ENCODE peak calls at places on chromosomes 3 and 15, in seven cellular contexts. Q is fibroblast of mammary gland, E is WTC11, D is foreskin fibroblast, W is fibroblast of pulmonary artery, R is fibroblast of the aortic adventitia, C is cardiac fibroblast. H is an unnamed sample.

GRCh38 chr15:83449928-83450501 is 2.9 kb downstream of the SH3GL3 start:
- DNase-seq in Q (peak; percentile 76), E (no peak), D (peak; percentile 20), W (peak; percentile 25), R (peak; percentile 45), C (peak; percentile 20), H (no peak)

GRCh38 chr3:157533298-157533870 is 30.2 kb upstream of the VEPH1 start:
- DNase-seq in Q (peak; percentile 91), E (no peak), D (peak; percentile 86), W (peak; percentile 86), R (peak; percentile 88), C (peak; percentile 81), H (peak; percentile 14)

GRCh38 chr15:26355671-26356070 is 417.2 kb downstream of the GABRB3 start:
- DNase-seq in Q (no peak), E (peak; percentile 17), D (no peak), W (no peak), R (no peak), C (no peak), H (no peak)

GRCh38 chr15:92667291-92667904 is 11.8 kb upstream of the FAM174B start:
- DNase-seq in Q (no peak), E (no peak), D (no peak), W (no peak), R (no peak), C (peak; percentile 45), H (no peak)

GRCh38 chr3:188170461-188171459 is 16.8 kb downstream of the LPP start:
- DNase-seq in Q (no peak), E (no peak), D (no peak), W (no peak), R (no peak), C (no peak), H (no peak)

GRCh38 chr15:93428135-93428534 is 339.1 kb upstream of the RGMA start:
- DNase-seq in Q (no peak), E (no peak), D (no peak), W (no peak), R (no peak), C (no peak), H (peak; percentile 16)

GRCh38 chr3:144055604-144056003 is 84.0 kb downstream of the DIPK2A start:
- DNase-seq in Q (no peak), E (no peak), D (peak; percentile 35), W (peak; percentile 52), R (peak; percentile 70), C (peak; percentile 24), H (peak; percentile 9)

GRCh38 chr3:134419214-134419965 is 45.1 kb upstream of the AMOTL2 start:
- DNase-seq in Q (no peak), E (no peak), D (no peak), W (no peak), R (no peak), C (no peak), H (no peak)

GRCh38 chr3:78368576-78369345 is 1328.9 kb downstream of the ROBO2 start:
- DNase-seq in Q (no peak), E (no peak), D (no peak), W (peak; percentile 4), R (no peak), C (peak; percentile 5), H (peak; percentile 54)

GRCh38 chr15:56732881-56733130 is 503 bp downstream of the ZNF280D start:
- DNase-seq in Q (no peak), E (no peak), D (no peak), W (no peak), R (no peak), C (no peak), H (no peak)

GRCh38 chr15:78055923-78056713 is 21.4 kb downstream of the TBC1D2B start:
- DNase-seq in Q (peak; percentile 50), E (peak; percentile 43), D (no peak), W (peak; percentile 36), R (peak; percentile 36), C (no peak), H (peak; percentile 44)

GRCh38 chr3:139418144-139418543 is 28.7 kb upstream of the COPB2 start:
- DNase-seq in Q (no peak), E (no peak), D (no peak), W (no peak), R (no peak), C (no peak), H (no peak)

GRCh38 chr15:69823223-69823907 is 274.4 kb downstream of the TLE3 start:
- DNase-seq in Q (peak; percentile 5), E (no peak), D (no peak), W (peak; percentile 21), R (no peak), C (no peak), H (peak; percentile 56)

GRCh38 chr15:31802761-31803160 is 227.6 kb upstream of the CHRNA7 start:
- DNase-seq in Q (no peak), E (no peak), D (no peak), W (no peak), R (no peak), C (no peak), H (no peak)

GRCh38 chr15:36491912-36492311 is 87.5 kb upstream of the CDIN1 start:
- DNase-seq in Q (no peak), E (no peak), D (no peak), W (no peak), R (no peak), C (no peak), H (no peak)

GRCh38 chr3:85020828-85021227 is 62.0 kb downstream of the CADM2 start:
- DNase-seq in Q (no peak), E (peak; percentile 18), D (no peak), W (no peak), R (no peak), C (no peak), H (no peak)

GRCh38 chr3:115512565-115513410 is 110.5 kb upstream of the GAP43 start:
- DNase-seq in Q (peak; percentile 77), E (peak; percentile 81), D (peak; percentile 55), W (peak; percentile 55), R (peak; percentile 56), C (peak; percentile 55), H (peak; percentile 21)

GRCh38 chr3:136893848-136894443 is 31.9 kb downstream of the NCK1 start:
- DNase-seq in Q (peak; percentile 61), E (no peak), D (peak; percentile 56), W (peak; percentile 81), R (peak; percentile 59), C (peak; percentile 65), H (peak; percentile 38)

GRCh38 chr15:63981596-63982320 is 64.5 kb downstream of the DAPK2 start:
- DNase-seq in Q (no peak), E (no peak), D (no peak), W (no peak), R (no peak), C (no peak), H (peak; percentile 67)

GRCh38 chr3:47847256-47847655 is 44.3 kb downstream of the DHX30 start:
- DNase-seq in Q (no peak), E (peak; percentile 50), D (no peak), W (no peak), R (no peak), C (no peak), H (no peak)
- TF ChIP-seq CTCF in Q (no peak), E (no peak), D (no peak), W (no peak), R (no peak), C (no peak), H (no peak)

DNA sequence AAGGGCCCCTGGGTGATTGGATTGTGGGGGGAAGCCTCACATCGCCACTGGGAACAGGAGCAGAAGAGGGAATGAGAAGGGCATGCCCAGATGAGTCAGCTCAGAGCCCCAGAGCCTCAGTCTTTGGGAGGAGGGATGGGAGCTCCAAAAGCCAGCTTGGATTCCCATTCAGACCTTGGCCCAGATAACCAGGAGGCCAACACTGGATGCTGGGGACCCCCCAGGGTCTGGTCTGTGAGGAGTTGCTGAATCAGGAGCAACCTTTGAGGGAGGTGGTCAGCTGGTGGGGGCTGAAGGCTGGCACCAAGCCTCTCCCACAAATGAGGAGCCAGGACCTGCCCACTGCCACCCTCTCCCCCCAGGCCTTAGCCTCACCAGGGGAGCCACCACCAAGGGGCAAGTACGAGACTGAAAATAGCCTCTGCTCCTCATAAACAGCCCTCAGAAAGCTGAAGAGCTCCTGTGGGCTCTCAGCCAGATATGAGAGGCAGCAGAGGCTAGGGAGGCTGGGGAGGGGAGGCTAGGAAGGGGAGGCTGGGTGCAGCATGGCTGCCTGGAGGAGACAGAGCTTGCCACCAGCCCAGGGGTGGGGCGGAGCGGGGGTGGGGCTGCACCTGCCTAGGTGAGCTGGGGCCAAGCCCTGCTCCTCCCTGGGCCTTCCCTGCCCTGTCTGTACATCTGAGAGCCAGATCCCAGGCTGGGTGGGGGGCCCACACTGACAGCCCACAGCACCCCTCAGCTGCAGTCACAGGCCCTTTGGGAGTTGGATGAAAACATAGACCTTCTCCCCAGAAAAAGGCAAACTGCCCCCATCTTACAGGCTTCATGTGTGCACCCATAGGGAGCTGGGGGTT is 99.8 kb downstream of the SEC22A start:
- DNase-seq in Q (no peak), E (no peak), D (peak; percentile 8), W (no peak), R (peak; percentile 2), C (no peak), H (no peak)
- TF ChIP-seq CTCF in Q (no peak), E (no peak), D (no peak), W (no peak), R (no peak), C (no peak), H (no peak)

DNA sequence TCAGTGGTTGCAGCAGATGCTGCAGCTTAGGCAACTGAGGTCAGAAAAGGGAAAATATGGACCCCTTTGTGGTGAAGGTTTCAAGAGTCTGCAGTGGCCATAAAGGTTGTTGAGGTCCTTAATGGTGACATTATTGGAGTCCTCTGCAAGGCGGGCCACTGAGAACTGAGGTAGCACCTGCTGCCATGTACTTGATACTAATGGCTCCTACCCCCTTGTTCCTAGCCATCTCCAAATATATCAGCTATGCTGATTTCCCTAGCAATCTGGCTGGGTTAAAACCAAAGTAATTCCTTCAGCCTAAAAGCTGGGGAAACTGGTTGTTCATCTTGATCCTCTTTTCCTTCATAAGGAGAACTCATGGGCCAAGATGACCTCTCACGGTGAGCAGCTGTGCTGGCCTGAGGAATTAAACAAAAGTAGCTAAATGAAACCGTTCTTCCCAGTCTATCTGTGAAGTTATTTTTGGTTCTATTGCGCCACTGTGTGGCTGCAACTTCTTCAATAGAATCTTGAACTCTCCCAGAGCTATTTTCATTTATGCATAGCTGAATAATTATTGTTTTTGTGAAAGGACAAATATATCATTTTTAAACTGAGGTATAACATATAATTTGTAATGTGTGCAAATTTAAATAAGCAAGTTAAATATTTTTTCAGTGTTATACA is 76.1 kb upstream of the PLSCR4 start:
- DNase-seq in Q (peak; percentile 83), E (no peak), D (peak; percentile 68), W (peak; percentile 93), R (peak; percentile 88), C (peak; percentile 91), H (peak; percentile 75)
- TF ChIP-seq CTCF in Q (peak; percentile 62), E (peak; percentile 22), D (peak; percentile 58), W (peak; percentile 62), R (peak; percentile 51), C (peak; percentile 36), H (peak; percentile 58)

GRCh38 chr3:71984843-71985594 is 200.1 kb upstream of the PROK2 start:
- DNase-seq in Q (no peak), E (no peak), D (no peak), W (no peak), R (no peak), C (no peak), H (no peak)

GRCh38 chr3:71990545-71990944 is 205.6 kb upstream of the PROK2 start:
- DNase-seq in Q (no peak), E (no peak), D (no peak), W (no peak), R (no peak), C (no peak), H (no peak)

GRCh38 chr3:71987828-71988227 is 202.9 kb upstream of the PROK2 start:
- DNase-seq in Q (peak; percentile 79), E (no peak), D (no peak), W (no peak), R (no peak), C (no peak), H (no peak)

GRCh38 chr3:71989165-71989564 is 204.2 kb upstream of the PROK2 start:
- DNase-seq in Q (peak; percentile 95), E (no peak), D (peak; percentile 60), W (peak; percentile 21), R (peak; percentile 42), C (peak; percentile 20), H (peak; percentile 76)

GRCh38 chr3:71987089-71987735 is 202.3 kb upstream of the PROK2 start:
- DNase-seq in Q (peak; percentile 60), E (peak; percentile 21), D (peak; percentile 50), W (peak; percentile 38), R (peak; percentile 27), C (peak; percentile 40), H (peak; percentile 39)
- TF ChIP-seq CTCF in Q (peak; percentile 47), E (no peak), D (peak; percentile 59), W (peak; percentile 52), R (peak; percentile 42), C (peak; percentile 54), H (peak; percentile 19)

H was measured in MCF 10A.